ENCODE peak calls at places on chromosome 15, in five cellular contexts. One of them, this sample, is unnamed.

GRCh38 chr15:94231728-94232086 is 346 bp downstream of the MCTP2 start:
- DNase-seq in GM23248: peak; percentile 11
- DNase-seq in HCT116: no peak
- DNase-seq in MM.1S: peak; percentile 35
- DNase-seq in hepatocyte: no peak
- DNase-seq in this sample: peak; percentile 57

GRCh38 chr15:81341351-81341750 is 17.4 kb upstream of the STARD5 start:
- DNase-seq in HCT116: no peak
- DNase-seq in MM.1S: no peak
- DNase-seq in hepatocyte: no peak
- DNase-seq in GM23248: no peak
- DNase-seq in this sample: no peak

GRCh38 chr15:100849021-100849831 is 30.4 kb upstream of the ALDH1A3 start:
- DNase-seq in GM23248: peak; percentile 79
- DNase-seq in hepatocyte: no peak
- DNase-seq in MM.1S: peak; percentile 16
- DNase-seq in HCT116: no peak
- DNase-seq in this sample: no peak

GRCh38 chr15:33680336-33680735 is 288.0 kb upstream of the CHRM5 start:
- DNase-seq in HCT116: no peak
- DNase-seq in GM23248: no peak
- DNase-seq in MM.1S: no peak
- DNase-seq in hepatocyte: no peak
- DNase-seq in this sample: no peak

GRCh38 chr15:87219650-87220615 is 1036.6 kb downstream of the NTRK3 start:
- DNase-seq in hepatocyte: no peak
- DNase-seq in HCT116: no peak
- DNase-seq in MM.1S: no peak
- DNase-seq in GM23248: no peak
- DNase-seq in this sample: no peak

GRCh38 chr15:59448871-59449270 is 10.9 kb downstream of the FAM81A start:
- DNase-seq in hepatocyte: no peak
- DNase-seq in GM23248: no peak
- DNase-seq in HCT116: no peak
- DNase-seq in MM.1S: no peak
- DNase-seq in this sample: no peak

GRCh38 chr15:32042269-32042996 is 12.1 kb downstream of the CHRNA7 start:
- DNase-seq in hepatocyte: peak; percentile 56
- DNase-seq in MM.1S: no peak
- DNase-seq in HCT116: peak; percentile 37
- DNase-seq in GM23248: peak; percentile 19
- DNase-seq in this sample: no peak

GRCh38 chr15:80777137-80777536 is 2.0 kb upstream of the CEMIP start:
- DNase-seq in hepatocyte: peak; percentile 35
- DNase-seq in HCT116: no peak
- DNase-seq in MM.1S: no peak
- DNase-seq in GM23248: peak; percentile 96
- DNase-seq in this sample: no peak

GRCh38 chr15:40911139-40911538 is 16.9 kb downstream of the VPS18 start:
- DNase-seq in MM.1S: no peak
- DNase-seq in HCT116: no peak
- DNase-seq in GM23248: no peak
- DNase-seq in hepatocyte: peak; percentile 54
- DNase-seq in this sample: peak; percentile 59

GRCh38 chr15:79310612-79310984 is 314 bp upstream of the TMED3 start:
- DNase-seq in GM23248: peak; percentile 50
- DNase-seq in MM.1S: no peak
- DNase-seq in hepatocyte: no peak
- DNase-seq in HCT116: no peak
- DNase-seq in this sample: no peak

GRCh38 chr15:59199775-59200465 is 6.7 kb upstream of the LDHAL6B start:
- DNase-seq in hepatocyte: peak; percentile 61
- DNase-seq in MM.1S: no peak
- DNase-seq in GM23248: peak; percentile 85
- DNase-seq in HCT116: peak; percentile 76
- DNase-seq in this sample: no peak

GRCh38 chr15:59294961-59295741 is 77.5 kb downstream of the MYO1E start:
- DNase-seq in MM.1S: no peak
- DNase-seq in HCT116: peak; percentile 78
- DNase-seq in hepatocyte: no peak
- DNase-seq in GM23248: peak; percentile 93
- DNase-seq in this sample: no peak

GRCh38 chr15:39565851-39566250 is 15.0 kb upstream of the THBS1 start:
- DNase-seq in GM23248: peak; percentile 20
- DNase-seq in HCT116: no peak
- DNase-seq in hepatocyte: no peak
- DNase-seq in MM.1S: no peak
- DNase-seq in this sample: no peak

GRCh38 chr15:64284037-64284436 is 71.9 kb downstream of the CSNK1G1 start:
- DNase-seq in HCT116: no peak
- DNase-seq in hepatocyte: no peak
- DNase-seq in MM.1S: no peak
- DNase-seq in GM23248: peak; percentile 67
- DNase-seq in this sample: no peak

GRCh38 chr15:25990245-25990644 is 127.1 kb upstream of the ATP10A start:
- DNase-seq in GM23248: no peak
- DNase-seq in MM.1S: no peak
- DNase-seq in HCT116: no peak
- DNase-seq in hepatocyte: no peak
- DNase-seq in this sample: no peak

GRCh38 chr15:93420050-93420452 is 331.0 kb upstream of the RGMA start:
- DNase-seq in GM23248: no peak
- DNase-seq in HCT116: no peak
- DNase-seq in hepatocyte: no peak
- DNase-seq in MM.1S: no peak
- DNase-seq in this sample: no peak

GRCh38 chr15:61935493-61935892 is 124.8 kb downstream of the VPS13C start:
- DNase-seq in GM23248: no peak
- DNase-seq in MM.1S: no peak
- DNase-seq in hepatocyte: no peak
- DNase-seq in HCT116: no peak
- DNase-seq in this sample: no peak

GRCh38 chr15:74451322-74451721 is 9.6 kb downstream of the UBL7 start:
- DNase-seq in HCT116: no peak
- DNase-seq in hepatocyte: no peak
- DNase-seq in GM23248: no peak
- DNase-seq in MM.1S: no peak
- DNase-seq in this sample: no peak

GRCh38 chr15:27589260-27589659 is 509.9 kb downstream of the OCA2 start:
- DNase-seq in hepatocyte: no peak
- DNase-seq in HCT116: no peak
- DNase-seq in GM23248: no peak
- DNase-seq in MM.1S: peak; percentile 90
- DNase-seq in this sample: no peak

GRCh38 chr15:23566070-23567050 is 886 bp downstream of the MKRN3 start:
- DNase-seq in MM.1S: no peak
- DNase-seq in HCT116: peak; percentile 29
- DNase-seq in hepatocyte: no peak
- DNase-seq in GM23248: no peak
- DNase-seq in this sample: no peak

GRCh38 chr15:92294759-92295158 is 98.9 kb upstream of the ST8SIA2 start:
- DNase-seq in MM.1S: no peak
- DNase-seq in HCT116: no peak
- DNase-seq in GM23248: no peak
- DNase-seq in hepatocyte: no peak
- DNase-seq in this sample: no peak

GRCh38 chr15:44033894-44034293 is 161.2 kb downstream of the FRMD5 start:
- DNase-seq in GM23248: peak; percentile 78
- DNase-seq in hepatocyte: no peak
- DNase-seq in HCT116: peak; percentile 16
- DNase-seq in MM.1S: no peak
- DNase-seq in this sample: no peak

GRCh38 chr15:80895965-80896364 is 93.7 kb downstream of the MESD start:
- DNase-seq in MM.1S: no peak
- DNase-seq in HCT116: no peak
- DNase-seq in GM23248: no peak
- DNase-seq in hepatocyte: no peak
- DNase-seq in this sample: no peak

GRCh38 chr15:32659340-32659831 is 17.9 kb downstream of the SCG5 start:
- DNase-seq in GM23248: peak; percentile 95
- DNase-seq in MM.1S: no peak
- DNase-seq in HCT116: no peak
- DNase-seq in hepatocyte: no peak
- DNase-seq in this sample: no peak

GRCh38 chr15:40809051-40809450 is 1.8 kb upstream of the DNAJC17 start:
- DNase-seq in MM.1S: no peak
- DNase-seq in HCT116: no peak
- DNase-seq in hepatocyte: no peak
- DNase-seq in GM23248: no peak
- DNase-seq in this sample: no peak

GRCh38 chr15:64152507-64153387 is 1.2 kb downstream of the SNX22 start:
- DNase-seq in HCT116: no peak
- DNase-seq in hepatocyte: no peak
- DNase-seq in MM.1S: peak; percentile 72
- DNase-seq in GM23248: no peak
- DNase-seq in this sample: no peak

GRCh38 chr15:93948728-93949127 is 282.6 kb upstream of the MCTP2 start:
- DNase-seq in HCT116: no peak
- DNase-seq in MM.1S: no peak
- DNase-seq in hepatocyte: no peak
- DNase-seq in GM23248: no peak
- DNase-seq in this sample: no peak

GRCh38 chr15:51030649-51031316 is 63.9 kb downstream of the TNFAIP8L3 start:
- DNase-seq in hepatocyte: no peak
- DNase-seq in MM.1S: no peak
- DNase-seq in GM23248: peak; percentile 91
- DNase-seq in HCT116: no peak
- DNase-seq in this sample: no peak

GRCh38 chr15:77506311-77507150 is 85.8 kb downstream of the HMG20A start:
- DNase-seq in hepatocyte: no peak
- DNase-seq in GM23248: no peak
- DNase-seq in MM.1S: no peak
- DNase-seq in HCT116: no peak
- DNase-seq in this sample: no peak

GRCh38 chr15:58087870-58088269 is 22.4 kb upstream of the ALDH1A2 start:
- DNase-seq in HCT116: no peak
- DNase-seq in hepatocyte: no peak
- DNase-seq in GM23248: no peak
- DNase-seq in MM.1S: no peak
- DNase-seq in this sample: no peak

GRCh38 chr15:61910839-61911369 is 149.3 kb downstream of the VPS13C start:
- DNase-seq in hepatocyte: no peak
- DNase-seq in HCT116: no peak
- DNase-seq in GM23248: no peak
- DNase-seq in MM.1S: no peak
- DNase-seq in this sample: no peak

GRCh38 chr15:45162771-45163507 is 24.8 kb downstream of the SHF start:
- DNase-seq in GM23248: peak; percentile 88
- DNase-seq in HCT116: peak; percentile 66
- DNase-seq in MM.1S: peak; percentile 76
- DNase-seq in hepatocyte: peak; percentile 88
- DNase-seq in this sample: peak; percentile 87

DNA sequence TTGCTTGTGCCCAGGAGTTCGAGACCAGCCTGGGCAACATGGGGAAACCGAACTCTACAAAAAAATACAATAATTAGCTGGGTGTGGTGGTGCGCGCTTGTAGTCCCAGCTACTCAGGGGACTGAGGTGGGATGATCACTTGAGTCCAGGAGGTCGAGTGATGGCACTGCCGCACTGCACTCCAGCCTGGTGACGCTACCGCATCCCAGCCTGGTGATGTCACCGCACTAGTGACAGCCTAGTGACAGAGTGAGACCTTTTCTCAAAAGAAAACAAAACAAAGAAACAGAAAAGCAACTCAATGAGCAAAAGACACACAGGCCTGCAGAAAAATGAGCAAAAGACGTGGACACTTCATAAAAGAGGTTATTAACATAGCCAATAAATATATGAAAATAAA is 19.9 kb upstream of the SYNM start:
- DNase-seq in GM23248: no peak
- DNase-seq in MM.1S: no peak
- DNase-seq in hepatocyte: no peak
- DNase-seq in HCT116: no peak
- DNase-seq in this sample: no peak
- TF ChIP-seq EZH2phosphoT487 in GM23248: no peak
- TF ChIP-seq EZH2phosphoT487 in MM.1S: no peak
- TF ChIP-seq EZH2phosphoT487 in hepatocyte: no peak
- TF ChIP-seq EZH2phosphoT487 in HCT116: no peak
- TF ChIP-seq EZH2phosphoT487 in this sample: no peak

DNA sequence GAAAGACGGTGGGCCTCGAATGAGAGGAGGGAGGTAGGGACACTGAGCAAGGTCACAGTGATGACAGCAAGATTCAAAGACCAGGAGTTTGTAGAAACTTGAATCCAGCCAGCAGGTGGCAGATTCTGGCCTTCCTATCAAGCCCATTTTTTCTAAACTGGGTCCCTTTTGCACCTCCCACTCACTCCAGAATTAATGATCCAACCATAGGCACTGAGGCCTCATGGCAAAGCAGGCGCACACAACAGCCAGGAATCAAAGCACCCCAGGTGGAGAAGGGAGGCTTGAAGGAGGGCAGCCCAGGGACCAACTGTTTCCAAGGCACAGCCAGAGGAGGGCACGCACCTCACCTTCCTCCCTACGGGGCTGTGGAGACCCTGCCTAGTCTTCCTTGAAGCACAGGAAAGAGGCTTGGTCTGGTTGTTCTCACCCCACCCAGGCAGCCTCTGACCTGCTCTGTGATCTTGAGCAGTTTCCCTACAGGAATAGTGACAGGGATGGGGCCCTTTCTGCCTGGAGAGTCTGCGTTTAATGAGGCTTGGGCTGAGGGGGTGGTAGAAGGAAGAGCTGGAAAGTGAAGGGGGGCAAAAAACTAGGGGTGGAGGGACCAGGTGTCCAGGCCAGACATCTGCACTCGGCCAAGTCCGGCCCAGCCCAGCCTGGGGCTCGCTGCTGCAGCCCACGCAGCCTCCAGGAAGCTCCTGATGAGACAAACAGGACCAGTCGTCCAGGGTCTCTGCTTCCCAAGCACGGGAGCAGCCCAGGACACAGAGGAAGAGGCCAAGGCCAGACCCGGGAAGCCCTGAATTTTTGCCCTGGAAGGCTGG is 90.0 kb downstream of the ANP32A start:
- DNase-seq in MM.1S: peak; percentile 22
- DNase-seq in GM23248: peak; percentile 68
- DNase-seq in hepatocyte: peak; percentile 66
- DNase-seq in HCT116: peak; percentile 52
- DNase-seq in this sample: peak; percentile 61
- H2AFZ ChIP-seq in MM.1S: no peak overlapping the region
- H2AFZ ChIP-seq in GM23248: no peak overlapping the region
- H2AFZ ChIP-seq in hepatocyte: no peak overlapping the region
- H2AFZ ChIP-seq in HCT116: peak overlapping the region; percentile 35
- H2AFZ ChIP-seq in this sample: no peak overlapping the region

DNA sequence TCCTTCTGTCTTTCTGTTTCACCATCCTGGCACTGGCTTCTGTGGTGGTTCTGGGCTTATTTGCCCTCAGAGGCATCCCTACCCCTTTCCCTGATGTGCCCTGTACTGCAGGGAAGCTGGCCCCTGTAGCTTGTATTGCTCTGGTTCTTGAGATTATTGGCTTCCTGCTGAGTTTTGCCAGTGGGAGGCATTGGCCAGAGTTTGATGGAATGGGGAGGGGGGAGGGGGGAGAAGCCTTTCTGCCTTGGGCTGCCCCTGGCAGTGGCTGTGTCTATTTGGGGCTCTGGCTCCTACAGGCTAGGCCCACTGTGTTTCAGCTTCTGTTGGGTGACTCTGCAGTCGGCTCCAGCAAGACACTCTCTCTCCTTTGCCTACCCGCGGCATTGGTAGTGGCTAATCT is 41.6 kb upstream of the SEMA6D start:
- DNase-seq in HCT116: no peak
- DNase-seq in GM23248: no peak
- DNase-seq in hepatocyte: no peak
- DNase-seq in MM.1S: no peak
- DNase-seq in this sample: peak; percentile 48
- TF ChIP-seq EZH2 in HCT116: no peak
- TF ChIP-seq EZH2 in GM23248: no peak
- TF ChIP-seq EZH2 in hepatocyte: no peak
- TF ChIP-seq EZH2 in MM.1S: no peak
- TF ChIP-seq EZH2 in this sample: no peak

GRCh38 chr15:41969851-41970431 is 2.4 kb downstream of the EHD4 start:
- DNase-seq in hepatocyte: no peak
- DNase-seq in GM23248: no peak
- DNase-seq in MM.1S: no peak
- DNase-seq in HCT116: no peak
- DNase-seq in this sample: no peak
- TF ChIP-seq EZH2phosphoT487 in hepatocyte: no peak
- TF ChIP-seq EZH2phosphoT487 in GM23248: no peak
- TF ChIP-seq EZH2phosphoT487 in MM.1S: no peak
- TF ChIP-seq EZH2phosphoT487 in HCT116: no peak
- TF ChIP-seq EZH2phosphoT487 in this sample: no peak